ENCODE peak calls at places on chromosomes 5 and 9, in nine cellular contexts. Y, M, E, W, G, I, F, H and X are unnamed samples.

GRCh38 chr5:38745836-38746732 is 99.7 kb upstream of the OSMR start:
- DNase-seq in W (no peak), I (no peak), H (no peak), E (no peak), M (no peak), F (no peak), Y (no peak), G (no peak), X (no peak)

GRCh38 chr5:51201024-51201423 is 182.2 kb upstream of the ISL1 start:
- DNase-seq in Y (no peak), F (no peak), G (no peak), E (no peak), M (no peak), W (no peak), H (no peak), I (no peak), X (no peak)

GRCh38 chr5:155116456-155117251 is 103.1 kb downstream of the KIF4B start:
- DNase-seq in I (no peak), F (no peak), H (no peak), Y (no peak), E (no peak), W (no peak), G (no peak), M (peak), X (no peak)

GRCh38 chr9:121743441-121744001 is 92.1 kb downstream of the DAB2IP start:
- DNase-seq in F (peak), W (peak), H (no peak), I (no peak), M (peak), Y (peak), G (peak), E (peak), X (peak)

GRCh38 chr5:36462295-36463021 is 143.9 kb upstream of the SLC1A3 start:
- DNase-seq in I (no peak), E (no peak), Y (no peak), W (no peak), H (no peak), G (no peak), M (no peak), F (no peak), X (no peak)

GRCh38 chr5:13987843-13988464 is 43.5 kb upstream of the DNAH5 start:
- DNase-seq in Y (no peak), G (peak), I (peak), F (no peak), H (no peak), M (peak), W (peak), E (peak), X (peak)

GRCh38 chr5:89470658-89471057 is 587.7 kb upstream of the MEF2C start:
- DNase-seq in F (no peak), M (no peak), W (no peak), Y (no peak), G (no peak), H (no peak), I (no peak), E (no peak), X (no peak)

GRCh38 chr5:35239476-35239875 is 9.2 kb upstream of the PRLR start:
- DNase-seq in W (no peak), H (no peak), Y (no peak), E (no peak), G (no peak), I (no peak), F (no peak), M (no peak), X (no peak)

GRCh38 chr9:98248737-98249474 is 6.5 kb downstream of the TBC1D2 start:
- DNase-seq in W (peak), G (no peak), H (no peak), E (peak), F (peak), Y (peak), M (no peak), I (no peak), X (no peak)

GRCh38 chr5:171588790-171589189 is 169.3 kb downstream of the FGF18 start:
- DNase-seq in H (no peak), G (no peak), Y (no peak), I (no peak), W (no peak), E (no peak), M (no peak), F (no peak), X (no peak)

GRCh38 chr5:35319231-35320002 is 89.1 kb upstream of the PRLR start:
- DNase-seq in H (no peak), Y (no peak), M (no peak), I (no peak), W (no peak), F (peak), G (peak), E (no peak), X (no peak)

GRCh38 chr5:143318833-143319232 is 84.7 kb downstream of the NR3C1 start:
- DNase-seq in H (no peak), G (no peak), M (no peak), F (no peak), W (no peak), I (no peak), Y (no peak), E (no peak), X (no peak)

GRCh38 chr5:54643679-54644078 is 126.1 kb downstream of the SNX18 start:
- DNase-seq in G (no peak), I (no peak), F (no peak), M (no peak), E (no peak), Y (peak), W (no peak), H (no peak), X (no peak)

GRCh38 chr5:11468334-11469039 is 435.8 kb downstream of the CTNND2 start:
- DNase-seq in G (no peak), I (no peak), Y (no peak), W (no peak), M (no peak), F (no peak), H (no peak), E (no peak), X (no peak)

GRCh38 chr9:96067004-96067403 is 191.5 kb downstream of the ERCC6L2 start:
- DNase-seq in G (peak), E (no peak), I (no peak), Y (no peak), M (no peak), F (no peak), W (no peak), H (no peak), X (no peak)

GRCh38 chr9:88183798-88184495 is 45.7 kb upstream of the SPATA31C2 start:
- DNase-seq in E (no peak), G (no peak), H (no peak), W (no peak), I (no peak), M (no peak), Y (no peak), F (no peak), X (no peak)

GRCh38 chr9:87792831-87793288 is 66.9 kb downstream of the CTSL start:
- DNase-seq in W (peak), Y (peak), G (peak), M (peak), I (no peak), F (peak), E (peak), H (no peak), X (no peak)

GRCh38 chr5:86866036-86866435 is 248.3 kb downstream of the COX7C start:
- DNase-seq in F (no peak), Y (no peak), W (no peak), G (no peak), I (no peak), E (no peak), H (no peak), M (no peak), X (no peak)

GRCh38 chr9:1726993-1727759 is 288.0 kb upstream of the SMARCA2 start:
- DNase-seq in M (no peak), E (no peak), I (peak), Y (no peak), H (no peak), W (peak), F (no peak), G (no peak), X (peak)

GRCh38 chr5:54215233-54215736 is 95.1 kb downstream of the ARL15 start:
- DNase-seq in M (no peak), I (no peak), E (no peak), Y (no peak), W (no peak), G (no peak), H (no peak), F (no peak), X (no peak)

GRCh38 chr5:181217805-181218065 is 5.3 kb upstream of the TRIM41 start:
- DNase-seq in E (no peak), M (no peak), W (no peak), F (no peak), H (no peak), I (no peak), Y (no peak), G (no peak), X (no peak)

GRCh38 chr9:98310752-98311392 is 55.4 kb upstream of the TBC1D2 start:
- DNase-seq in G (no peak), W (no peak), E (no peak), I (no peak), M (no peak), F (no peak), Y (no peak), H (no peak), X (no peak)